ENCODE peak calls at places on chromosome 18, in eight cellular contexts. F, Z, D, I, X, S, B and K are unnamed samples.

GRCh38 chr18:21484851-21485636 is 115.5 kb downstream of the ESCO1 start:
- DNase-seq in F (no peak), Z (peak), D (no peak), I (no peak), X (no peak), S (no peak), B (no peak), K (no peak)

GRCh38 chr18:75694292-75694691 is 266.8 kb upstream of the SMIM21 start:
- DNase-seq in F (no peak), Z (no peak), D (no peak), I (no peak), X (no peak), S (no peak), B (no peak), K (no peak)

GRCh38 chr18:22983175-22983574 is 50.0 kb downstream of the RBBP8 start:
- DNase-seq in F (no peak), Z (peak), D (no peak), I (no peak), X (no peak), S (no peak), B (no peak), K (no peak)

GRCh38 chr18:697012-697411 is 15.4 kb downstream of the ENOSF1 start:
- DNase-seq in F (no peak), Z (no peak), D (no peak), I (no peak), X (no peak), S (no peak), B (no peak), K (no peak)

GRCh38 chr18:40685241-40685640 is 1269.8 kb upstream of the PIK3C3 start:
- DNase-seq in F (no peak), Z (no peak), D (no peak), I (no peak), X (no peak), S (no peak), B (no peak), K (no peak)

GRCh38 chr18:35478520-35479435 is 19.0 kb downstream of the INO80C start:
- DNase-seq in F (no peak), Z (peak), D (no peak), I (peak), X (peak), S (peak), B (no peak), K (peak)

GRCh38 chr18:50775207-50775606 is 44.6 kb downstream of the MRO start:
- DNase-seq in F (no peak), Z (no peak), D (no peak), I (no peak), X (no peak), S (no peak), B (no peak), K (no peak)

GRCh38 chr18:41144444-41144843 is 810.6 kb upstream of the PIK3C3 start:
- DNase-seq in F (no peak), Z (peak), D (no peak), I (no peak), X (no peak), S (no peak), B (no peak), K (no peak)

GRCh38 chr18:48986851-48987761 is 36.3 kb upstream of the SMAD7 start:
- DNase-seq in F (no peak), Z (no peak), D (no peak), I (no peak), X (no peak), S (no peak), B (no peak), K (no peak)

GRCh38 chr18:673317-673716 is 15.9 kb downstream of the TYMS start:
- DNase-seq in F (no peak), Z (no peak), D (no peak), I (no peak), X (no peak), S (no peak), B (no peak), K (no peak)

GRCh38 chr18:35193313-35193712 is 47.5 kb upstream of the ZNF397 start:
- DNase-seq in F (no peak), Z (no peak), D (no peak), I (no peak), X (no peak), S (no peak), B (peak), K (no peak)

GRCh38 chr18:22424564-22424963 is 6.8 kb upstream of the CTAGE1 start:
- DNase-seq in F (no peak), Z (no peak), D (no peak), I (no peak), X (no peak), S (no peak), B (no peak), K (no peak)